ENCODE peak calls at places on chromosomes 3 and 15, in nine cellular contexts. G is GM23338, H is Panc1, L is vagina, X is stomach, P is suprapubic skin, Q is HCT116, Y is transverse colon, W is upper lobe of left lung. A is an unnamed sample.

GRCh38 chr3:105791134-105791533 is 77.7 kb downstream of the CBLB start:
- DNase-seq in L (no peak), Q (no peak), G (no peak), X (no peak), P (no peak), Y (no peak), H (no peak), W (no peak), A (no peak)

GRCh38 chr15:22735781-22736180 is 50.7 kb upstream of the NIPA1 start:
- DNase-seq in X (no peak), P (no peak), W (no peak), H (no peak), Y (no peak), Q (no peak), G (no peak), L (no peak), A (no peak)

GRCh38 chr15:65521355-65521754 is 3.9 kb upstream of the DPP8 start:
- DNase-seq in L (no peak), H (no peak), G (no peak), Q (no peak), X (no peak), Y (no peak), P (no peak), W (no peak), A (no peak)

GRCh38 chr15:66850078-66850991 is 148.3 kb downstream of the SMAD6 start:
- DNase-seq in Y (peak; percentile 10), Q (no peak), H (no peak), G (no peak), W (no peak), P (no peak), X (peak; percentile 40), L (peak; percentile 86), A (no peak)

GRCh38 chr15:69869881-69870465 is 227.7 kb downstream of the TLE3 start:
- DNase-seq in L (no peak), H (no peak), P (no peak), Y (no peak), W (no peak), G (no peak), X (no peak), Q (no peak), A (no peak)

GRCh38 chr3:10373686-10374261 is 52.9 kb upstream of the SEC13 start:
- DNase-seq in L (no peak), H (no peak), W (no peak), G (no peak), P (no peak), Y (no peak), X (no peak), Q (peak; percentile 18), A (no peak)

GRCh38 chr3:72655758-72656157 is 192.5 kb downstream of the SHQ1 start:
- DNase-seq in Q (no peak), H (no peak), P (no peak), L (no peak), Y (no peak), G (peak; percentile 65), W (no peak), X (no peak), A (no peak)

GRCh38 chr3:152071924-152072323 is 196.8 kb upstream of the MBNL1 start:
- DNase-seq in Y (no peak), X (no peak), P (no peak), L (no peak), H (no peak), W (no peak), Q (peak; percentile 1), G (peak; percentile 56), A (no peak)

GRCh38 chr3:71050133-71050520 is 533.4 kb downstream of the FOXP1 start:
- DNase-seq in Y (no peak), Q (no peak), W (no peak), G (no peak), L (no peak), H (no peak), P (no peak), X (no peak), A (no peak)

GRCh38 chr3:171446801-171447578 is 13.2 kb downstream of the TNIK start:
- DNase-seq in X (no peak), L (no peak), W (no peak), G (no peak), H (peak; percentile 65), Q (peak; percentile 84), P (no peak), Y (no peak), A (no peak)

GRCh38 chr3:184711366-184712247 is at the start of gene MAGEF1:
- DNase-seq in Q (peak; percentile 66), P (peak; percentile 87), X (peak; percentile 83), W (peak; percentile 82), Y (peak; percentile 85), L (peak; percentile 87), G (peak; percentile 95), H (no peak), A (peak; percentile 75)

GRCh38 chr3:161035711-161036110 is 69.4 kb downstream of the B3GALNT1 start:
- DNase-seq in Y (no peak), G (no peak), L (no peak), W (no peak), P (no peak), H (no peak), Q (no peak), X (no peak), A (no peak)

GRCh38 chr15:70748281-70748747 is 15.0 kb downstream of the UACA start:
- DNase-seq in Y (no peak), H (no peak), L (no peak), G (no peak), P (peak; percentile 71), Q (no peak), W (peak; percentile 54), X (peak; percentile 48), A (no peak)

GRCh38 chr15:46077220-46077619 is 442.4 kb downstream of the SQOR start:
- DNase-seq in L (no peak), Q (no peak), Y (no peak), H (no peak), X (no peak), P (no peak), G (peak; percentile 7), W (no peak), A (no peak)

GRCh38 chr15:46080018-46080417 is 445.2 kb downstream of the SQOR start:
- DNase-seq in W (no peak), P (no peak), G (peak; percentile 11), H (no peak), L (no peak), X (no peak), Y (no peak), Q (no peak), A (no peak)
- TF ChIP-seq POLR2AphosphoS5 in W (no peak), P (no peak), G (no peak), H (no peak), L (no peak), X (no peak), Y (no peak), Q (no peak), A (no peak)

DNA sequence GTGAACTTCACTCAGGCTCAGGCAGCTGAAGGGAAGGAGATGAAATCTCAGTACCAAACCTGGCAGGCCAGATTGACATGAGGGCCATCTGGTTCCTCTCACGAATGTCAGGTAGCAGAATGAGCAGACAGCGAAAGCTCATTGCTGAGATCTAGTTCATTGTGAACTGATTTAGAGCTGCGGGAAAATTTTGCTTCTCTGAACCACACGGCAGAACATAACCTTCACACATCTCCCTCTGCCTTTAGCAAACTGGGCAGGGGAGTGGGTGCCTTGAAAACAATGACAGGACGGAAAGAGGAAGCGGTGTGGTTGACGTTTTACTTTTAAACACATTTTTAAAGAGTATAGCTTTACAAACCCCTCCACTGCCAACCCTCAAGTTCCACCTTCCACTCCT is 26.2 kb upstream of the GOLGA8B start:
- DNase-seq in Q (no peak), P (no peak), H (no peak), G (no peak), W (no peak), X (no peak), Y (no peak), L (no peak), A (no peak)
- H3K4me3 ChIP-seq in Q (no peak overlapping the region), P (no peak overlapping the region), H (no peak overlapping the region), G (no peak overlapping the region), W (no peak overlapping the region), X (no peak overlapping the region), Y (no peak overlapping the region), L (no peak overlapping the region), A (no peak overlapping the region)

GRCh38 chr15:39183177-39183881 is 397.6 kb upstream of the THBS1 start:
- DNase-seq in L (no peak), G (no peak), W (no peak), Q (no peak), P (no peak), X (no peak), Y (no peak), H (no peak), A (no peak)

GRCh38 chr15:39181901-39182300 is 399.0 kb upstream of the THBS1 start:
- DNase-seq in G (no peak), Q (no peak), P (no peak), H (no peak), X (no peak), L (no peak), Y (no peak), W (no peak), A (no peak)

GRCh38 chr15:39181348-39181747 is 399.5 kb upstream of the THBS1 start:
- DNase-seq in P (no peak), L (no peak), Q (no peak), W (no peak), H (no peak), X (no peak), Y (no peak), G (no peak), A (no peak)

GRCh38 chr15:39179980-39180379 is 400.9 kb upstream of the THBS1 start:
- DNase-seq in Q (no peak), Y (no peak), G (no peak), W (no peak), L (no peak), X (no peak), P (no peak), H (no peak), A (no peak)

DNA sequence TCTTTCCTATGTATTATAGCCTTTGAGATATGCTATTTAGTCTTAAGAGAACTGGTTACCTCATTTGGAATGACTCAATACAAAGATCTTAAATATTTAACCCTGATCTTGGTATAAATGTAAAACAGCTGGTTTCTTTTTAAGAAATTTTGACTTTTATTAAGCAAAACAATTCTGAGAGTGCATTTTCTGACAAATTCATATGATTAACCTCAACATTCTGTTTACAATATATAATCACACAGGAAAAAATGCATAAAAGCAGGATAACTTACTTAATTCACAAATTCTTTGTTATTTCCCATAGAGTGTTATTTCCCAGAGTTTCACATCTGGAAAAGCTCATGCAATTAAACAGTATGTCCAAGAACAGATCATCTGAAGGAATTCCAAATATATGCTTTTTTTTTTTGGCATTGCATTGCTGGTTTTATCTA is 400.4 kb upstream of the THBS1 start:
- DNase-seq in X (no peak), W (no peak), G (no peak), P (no peak), L (no peak), Y (no peak), H (no peak), Q (no peak), A (no peak)
- TF ChIP-seq POLR2AphosphoS5 in X (no peak), W (no peak), G (no peak), P (no peak), L (no peak), Y (no peak), H (no peak), Q (no peak), A (no peak)

DNA sequence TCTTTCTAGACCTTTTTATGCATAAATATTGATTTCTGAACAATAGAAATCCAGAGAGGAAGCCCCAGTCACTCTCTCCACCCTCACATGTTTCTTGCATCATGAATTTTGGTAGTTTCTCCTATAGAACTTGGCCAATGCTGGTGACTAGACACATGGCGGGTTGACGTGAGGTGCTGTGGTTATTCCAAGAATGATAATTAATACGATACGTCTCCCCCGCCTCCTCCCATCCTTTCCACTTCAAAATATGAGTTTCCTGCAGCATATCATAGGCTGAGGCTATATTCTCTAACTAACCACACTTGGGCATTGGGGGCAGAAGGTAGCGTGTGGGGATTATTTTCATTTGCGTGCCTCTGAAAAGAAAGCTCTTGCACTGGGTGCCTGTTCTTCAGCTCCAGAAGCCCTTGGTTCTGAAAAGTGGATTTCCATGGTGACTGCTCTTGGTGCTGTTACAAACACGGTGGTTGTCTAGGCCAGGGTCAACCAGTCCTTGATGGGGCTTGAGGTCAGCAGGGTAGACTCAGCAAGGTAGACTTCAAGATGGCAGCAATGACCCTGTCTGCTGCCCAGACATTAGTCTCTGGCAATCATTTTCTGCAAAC is 5.3 kb downstream of the TNFSF10 start:
- DNase-seq in P (no peak), G (no peak), X (no peak), L (no peak), Y (no peak), W (no peak), H (no peak), Q (no peak), A (no peak)
- H3K4me3 ChIP-seq in P (no peak overlapping the region), G (no peak overlapping the region), X (no peak overlapping the region), L (no peak overlapping the region), Y (no peak overlapping the region), W (no peak overlapping the region), H (no peak overlapping the region), Q (no peak overlapping the region), A (no peak overlapping the region)

A was measured in breast epithelium.